ENCODE peak calls at places on chromosomes 2 and 18, in four cellular contexts. D, E, K and W are unnamed samples.

GRCh38 chr2:160371251-160372009 is 122.2 kb downstream of the RBMS1 start:
- DNase-seq in D (no peak), E (no peak), K (no peak), W (no peak)

GRCh38 chr2:148874868-148875341 is at the start of gene KIF5C:
- DNase-seq in D (peak; percentile 95), E (peak; percentile 52), K (peak; percentile 95), W (peak; percentile 88)

GRCh38 chr2:237207641-237208040 is 122.0 kb downstream of the COPS8 start:
- DNase-seq in D (no peak), E (no peak), K (no peak), W (no peak)

GRCh38 chr2:170550501-170550900 is 164.6 kb upstream of the SP5 start:
- DNase-seq in D (no peak), E (no peak), K (no peak), W (no peak)

GRCh38 chr2:107719781-107720180 is 106.9 kb upstream of the RGPD4 start:
- DNase-seq in D (no peak), E (no peak), K (no peak), W (no peak)

GRCh38 chr2:175836361-175836760 is 165.7 kb downstream of the LNPK start:
- DNase-seq in D (no peak), E (no peak), K (no peak), W (no peak)

GRCh38 chr18:24397131-24397693 is 412 bp downstream of the OSBPL1A start:
- DNase-seq in D (no peak), E (no peak), K (no peak), W (peak; percentile 68)

GRCh38 chr18:51107594-51108305 is 77.7 kb downstream of the SMAD4 start:
- DNase-seq in D (no peak), E (no peak), K (no peak), W (peak; percentile 25)

GRCh38 chr18:68925268-68925667 is 127.4 kb downstream of the CCDC102B start:
- DNase-seq in D (no peak), E (peak; percentile 13), K (no peak), W (no peak)

GRCh38 chr2:8138923-8139667 is 542.8 kb upstream of the ID2 start:
- DNase-seq in D (no peak), E (peak; percentile 99), K (no peak), W (no peak)

GRCh38 chr2:64716569-64716968 is 62.9 kb upstream of the SERTAD2 start:
- DNase-seq in D (no peak), E (no peak), K (no peak), W (no peak)

GRCh38 chr18:11324510-11324909 is 175.1 kb upstream of the PIEZO2 start:
- DNase-seq in D (no peak), E (no peak), K (no peak), W (no peak)

GRCh38 chr2:176093145-176093888 is 796 bp downstream of the HOXD13 start:
- DNase-seq in D (no peak), E (no peak), K (no peak), W (no peak)

GRCh38 chr18:45266023-45266422 is 349.3 kb upstream of the SLC14A2 start:
- DNase-seq in D (no peak), E (no peak), K (no peak), W (no peak)

GRCh38 chr18:76909418-76909817 is 87.1 kb downstream of the ZNF236 start:
- DNase-seq in D (no peak), E (no peak), K (no peak), W (no peak)

GRCh38 chr2:33607137-33607781 is 8.2 kb upstream of the FAM98A start:
- DNase-seq in D (peak; percentile 73), E (no peak), K (peak; percentile 25), W (no peak)

GRCh38 chr18:49814147-49814499 is 790 bp upstream of the ACAA2 start:
- DNase-seq in D (peak; percentile 57), E (peak; percentile 23), K (peak; percentile 26), W (peak; percentile 20)

GRCh38 chr2:10267036-10267435 is 35.7 kb upstream of the HPCAL1 start:
- DNase-seq in D (peak; percentile 4), E (no peak), K (no peak), W (no peak)

GRCh38 chr2:237980751-237981150 is 13.9 kb downstream of the UBE2F start:
- DNase-seq in D (no peak), E (no peak), K (no peak), W (no peak)

GRCh38 chr2:120804446-120804845 is 68.8 kb downstream of the GLI2 start:
- DNase-seq in D (no peak), E (no peak), K (no peak), W (no peak)

GRCh38 chr18:21386523-21387240 is 144.7 kb downstream of the GREB1L start:
- DNase-seq in D (peak; percentile 24), E (no peak), K (no peak), W (no peak)

GRCh38 chr18:21389283-21389682 is 147.3 kb downstream of the GREB1L start:
- DNase-seq in D (no peak), E (no peak), K (no peak), W (no peak)

GRCh38 chr18:21389903-21390302 is 147.9 kb downstream of the GREB1L start:
- DNase-seq in D (no peak), E (no peak), K (no peak), W (no peak)

GRCh38 chr18:21393986-21394385 is 152.0 kb downstream of the GREB1L start:
- DNase-seq in D (no peak), E (no peak), K (no peak), W (no peak)

GRCh38 chr18:21391074-21391673 is 149.1 kb downstream of the GREB1L start:
- DNase-seq in D (no peak), E (no peak), K (no peak), W (peak; percentile 4)
- TF ChIP-seq HMGXB4 in D (no peak), E (no peak), K (no peak), W (no peak)

GRCh38 chr18:64276736-64277135 is 127.8 kb upstream of the LINC00305 start:
- DNase-seq in D (no peak), E (no peak), K (no peak), W (no peak)
- TF ChIP-seq HMGXB4 in D (no peak), E (no peak), K (no peak), W (no peak)

GRCh38 chr2:80126596-80127189 is 177.9 kb downstream of the LRRTM1 start:
- DNase-seq in D (no peak), E (no peak), K (peak; percentile 31), W (no peak)
- TF ChIP-seq HMGXB4 in D (no peak), E (no peak), K (no peak), W (no peak)

GRCh38 chr18:54080854-54081253 is 143.6 kb downstream of the MBD2 start:
- DNase-seq in D (no peak), E (no peak), K (no peak), W (no peak)

GRCh38 chr18:54090856-54091255 is 133.6 kb downstream of the MBD2 start:
- DNase-seq in D (no peak), E (no peak), K (no peak), W (no peak)

GRCh38 chr18:54089749-54090459 is 134.6 kb downstream of the MBD2 start:
- DNase-seq in D (no peak), E (no peak), K (no peak), W (no peak)

GRCh38 chr18:54086863-54087262 is 137.6 kb downstream of the MBD2 start:
- DNase-seq in D (no peak), E (no peak), K (no peak), W (no peak)

DNA sequence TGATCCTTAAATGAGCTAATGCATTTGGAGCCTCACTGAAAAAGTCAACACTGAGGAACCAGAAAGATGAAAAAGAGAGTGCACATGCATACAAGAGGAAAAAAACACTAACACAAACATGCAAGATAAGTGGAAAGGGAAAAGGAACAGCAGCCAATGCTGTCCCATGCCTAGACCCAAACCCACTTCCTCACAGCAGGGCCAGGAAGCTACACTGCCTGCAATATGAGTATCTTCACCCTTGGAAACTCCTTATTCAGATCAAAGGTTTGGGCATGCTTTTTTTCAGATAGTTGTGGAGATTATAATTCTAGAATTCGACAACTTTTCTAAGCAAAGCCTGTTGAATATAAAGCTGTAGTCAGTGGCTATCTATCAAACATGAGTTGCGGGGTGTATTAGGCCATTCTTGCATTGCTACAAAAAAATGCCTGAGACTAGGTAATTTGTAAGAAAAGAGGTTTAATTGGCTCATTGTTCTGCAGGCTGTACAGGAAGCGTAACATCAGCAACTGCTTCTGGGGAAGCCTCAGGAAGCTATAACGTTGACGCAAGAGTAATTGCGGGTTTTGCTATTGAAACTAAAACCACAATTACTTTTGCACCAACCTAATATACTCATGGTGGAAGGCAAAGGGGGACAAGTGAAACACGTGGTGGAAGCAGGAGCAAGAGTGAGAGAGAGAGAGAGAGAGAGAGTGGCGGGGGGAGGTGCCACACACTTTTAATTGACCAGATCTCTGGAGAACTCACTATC is 138.2 kb downstream of the MBD2 start:
- DNase-seq in D (no peak), E (no peak), K (no peak), W (no peak)
- TF ChIP-seq HMGXB4 in D (no peak), E (no peak), K (no peak), W (no peak)